ENCODE peak calls at places on chromosomes 6 and 20, in four cellular contexts. I, N, J and C are unnamed samples.

GRCh38 chr20:10671850-10672578 is 1.8 kb downstream of the JAG1 start:
- DNase-seq in I (peak), N (no peak), J (peak), C (peak)

GRCh38 chr6:163338671-163339405 is 75.7 kb upstream of the QKI start:
- DNase-seq in I (no peak), N (peak), J (peak), C (peak)

GRCh38 chr6:36839819-36840379 is 655 bp upstream of the CPNE5 start:
- DNase-seq in I (peak), N (no peak), J (no peak), C (no peak)

GRCh38 chr6:33633462-33634158 is 12.5 kb downstream of the ITPR3 start:
- DNase-seq in I (peak), N (peak), J (peak), C (peak)

GRCh38 chr6:66210964-66211363 is 503.9 kb upstream of the EYS start:
- DNase-seq in I (no peak), N (no peak), J (peak), C (no peak)

GRCh38 chr6:153702671-153703070 is 336.4 kb upstream of the OPRM1 start:
- DNase-seq in I (no peak), N (no peak), J (no peak), C (no peak)

GRCh38 chr20:59351148-59352040 is 51.0 kb downstream of the EDN3 start:
- DNase-seq in I (no peak), N (no peak), J (no peak), C (no peak)

GRCh38 chr6:5497896-5498578 is 236.7 kb downstream of the FARS2 start:
- DNase-seq in I (no peak), N (peak), J (peak), C (peak)

GRCh38 chr6:33907227-33907626 is 103.4 kb upstream of the MLN start:
- DNase-seq in I (no peak), N (no peak), J (no peak), C (no peak)

GRCh38 chr6:45000833-45001232 is 327.3 kb upstream of the RUNX2 start:
- DNase-seq in I (no peak), N (no peak), J (no peak), C (no peak)

GRCh38 chr6:150006961-150007464 is 18.3 kb downstream of the RAET1L start:
- DNase-seq in I (no peak), N (peak), J (no peak), C (peak)

GRCh38 chr6:113754291-113754690 is 102.9 kb upstream of the MARCKS start:
- DNase-seq in I (no peak), N (no peak), J (no peak), C (no peak)

GRCh38 chr20:48771542-48771941 is 56.3 kb downstream of the PREX1 start:
- DNase-seq in I (no peak), N (peak), J (peak), C (peak)

GRCh38 chr20:63494084-63494419 is 4.8 kb downstream of the EEF1A2 start:
- DNase-seq in I (no peak), N (no peak), J (no peak), C (no peak)

GRCh38 chr20:47764154-47764734 is 21.0 kb downstream of the SULF2 start:
- DNase-seq in I (no peak), N (no peak), J (no peak), C (no peak)

GRCh38 chr20:16647875-16648597 is 74.8 kb upstream of the KIF16B start:
- DNase-seq in I (no peak), N (no peak), J (no peak), C (no peak)

GRCh38 chr6:152267967-152268845 is 369.0 kb downstream of the SYNE1 start:
- DNase-seq in I (no peak), N (peak), J (peak), C (peak)

GRCh38 chr6:55678330-55679224 is 99.6 kb upstream of the HMGCLL1 start:
- DNase-seq in I (no peak), N (no peak), J (peak), C (no peak)

GRCh38 chr20:3677733-3678132 is 4.1 kb downstream of the ADAM33 start:
- DNase-seq in I (peak), N (peak), J (peak), C (no peak)

GRCh38 chr6:3164388-3164787 is 7.0 kb upstream of the TUBB2A start:
- DNase-seq in I (no peak), N (no peak), J (no peak), C (no peak)

GRCh38 chr6:5359413-5359812 is 98.1 kb downstream of the FARS2 start:
- DNase-seq in I (no peak), N (no peak), J (no peak), C (no peak)

GRCh38 chr6:25788305-25788922 is 33.9 kb downstream of the SLC17A4 start:
- DNase-seq in I (no peak), N (peak), J (peak), C (peak)

GRCh38 chr6:113595921-113596376 is 261.2 kb upstream of the MARCKS start:
- DNase-seq in I (no peak), N (peak), J (peak), C (peak)

GRCh38 chr6:5411414-5411813 is 150.1 kb downstream of the FARS2 start:
- DNase-seq in I (no peak), N (no peak), J (no peak), C (no peak)

GRCh38 chr6:97437087-97437486 is 154.1 kb upstream of the MMS22L start:
- DNase-seq in I (no peak), N (peak), J (peak), C (peak)

GRCh38 chr6:91185072-91185471 is 598.2 kb upstream of the MAP3K7 start:
- DNase-seq in I (no peak), N (no peak), J (no peak), C (no peak)

GRCh38 chr20:15060265-15061060 is 723.1 kb upstream of the FLRT3 start:
- DNase-seq in I (no peak), N (no peak), J (no peak), C (no peak)

GRCh38 chr6:165662671-165663282 is at the start of gene PDE10A:
- DNase-seq in I (no peak), N (peak), J (peak), C (peak)

GRCh38 chr6:153167026-153167891 is 36.2 kb upstream of the RGS17 start:
- DNase-seq in I (no peak), N (peak), J (peak), C (peak)

GRCh38 chr6:116283191-116283590 is 3.5 kb upstream of the TSPYL1 start:
- DNase-seq in I (no peak), N (no peak), J (no peak), C (no peak)

GRCh38 chr20:34123309-34123708 is 11.3 kb upstream of the EIF2S2 start:
- DNase-seq in I (no peak), N (no peak), J (no peak), C (no peak)

GRCh38 chr6:70222350-70222749 is 80.5 kb downstream of the COL9A1 start:
- DNase-seq in I (no peak), N (no peak), J (no peak), C (no peak)

GRCh38 chr20:46108435-46108841 is 9.7 kb upstream of the CD40 start:
- DNase-seq in I (no peak), N (no peak), J (no peak), C (no peak)

GRCh38 chr6:112253505-112253841 is 894 bp downstream of the LAMA4 start:
- DNase-seq in I (no peak), N (no peak), J (no peak), C (no peak)

GRCh38 chr6:37103169-37104039 is 66.5 kb upstream of the PIM1 start:
- DNase-seq in I (peak), N (peak), J (no peak), C (no peak)

DNA sequence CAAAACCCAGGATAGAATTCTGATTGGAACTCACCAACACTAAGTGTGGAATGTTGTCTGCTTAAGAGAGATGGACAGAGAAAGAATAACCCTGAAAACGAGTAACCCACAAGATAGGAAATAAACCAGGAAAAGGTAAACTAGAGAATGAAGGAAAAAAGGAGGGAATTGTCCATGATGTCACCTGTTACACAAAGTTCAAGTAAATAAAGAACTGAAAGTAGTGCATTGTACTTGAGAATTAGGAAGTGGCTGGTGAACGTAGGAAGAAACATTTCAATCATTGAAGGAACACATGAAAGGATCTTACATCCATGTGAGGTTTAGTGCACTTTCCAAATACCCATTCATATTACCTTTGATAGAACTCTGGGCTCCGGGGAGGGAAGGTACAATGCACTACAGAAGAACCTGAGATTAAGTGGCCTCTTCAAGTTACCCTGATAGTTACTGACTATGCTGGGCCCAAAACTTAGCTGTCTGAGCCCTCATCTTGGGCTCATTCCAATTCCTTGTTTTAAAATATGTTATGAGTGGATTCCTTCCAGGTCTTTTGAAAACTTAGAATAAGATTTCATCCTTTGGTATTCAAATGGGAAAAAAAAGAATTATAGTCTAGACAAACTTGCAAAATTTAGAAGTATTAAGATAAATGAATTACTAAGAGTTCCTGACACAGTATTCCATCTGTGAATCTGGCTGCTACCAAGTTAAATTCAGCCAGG is 1.1 kb upstream of the STX7 start:
- DNase-seq in I (no peak), N (no peak), J (no peak), C (peak)
- H3K4me3 ChIP-seq in I (peak), N (no peak), J (no peak), C (no peak)

DNA sequence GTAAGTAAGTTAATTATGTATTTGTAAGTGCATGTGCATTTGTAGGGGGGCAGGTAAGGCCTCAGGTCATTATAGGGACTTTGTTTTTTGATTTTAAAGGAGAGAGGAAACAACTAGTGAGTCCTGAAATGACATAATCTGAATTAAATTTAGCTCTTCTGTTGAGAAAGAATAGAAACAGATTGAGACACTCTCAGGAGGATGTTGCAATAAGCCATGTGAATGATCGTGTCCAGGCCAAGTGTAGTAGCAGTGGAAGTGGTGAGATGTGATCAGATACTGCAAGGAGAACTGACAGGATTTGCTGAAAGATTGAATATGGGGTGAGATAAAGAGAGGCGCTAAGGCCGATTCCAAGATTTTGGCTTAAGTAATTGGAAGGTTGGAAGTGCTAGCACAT is 2.6 kb upstream of the CENPW start:
- DNase-seq in I (no peak), N (peak), J (no peak), C (peak)
- TF ChIP-seq CTCF in I (no peak), N (no peak), J (no peak), C (no peak)

GRCh38 chr6:106704327-106704726 is 74.9 kb downstream of the QRSL1 start:
- DNase-seq in I (no peak), N (no peak), J (no peak), C (no peak)

GRCh38 chr6:106700581-106700980 is 71.2 kb downstream of the QRSL1 start:
- DNase-seq in I (no peak), N (no peak), J (no peak), C (no peak)

GRCh38 chr6:106705156-106705555 is 75.8 kb downstream of the QRSL1 start:
- DNase-seq in I (no peak), N (no peak), J (no peak), C (no peak)

GRCh38 chr6:106702451-106703110 is 73.2 kb downstream of the QRSL1 start:
- DNase-seq in I (no peak), N (no peak), J (no peak), C (no peak)

GRCh38 chr6:106702046-106702445 is 72.7 kb downstream of the QRSL1 start:
- DNase-seq in I (no peak), N (no peak), J (no peak), C (no peak)
- H3K4me3 ChIP-seq in I (no peak), N (no peak), J (no peak), C (no peak)

GRCh38 chr6:50608421-50608820 is 104.9 kb upstream of the TFAP2D start:
- DNase-seq in I (no peak), N (no peak), J (no peak), C (no peak)

DNA sequence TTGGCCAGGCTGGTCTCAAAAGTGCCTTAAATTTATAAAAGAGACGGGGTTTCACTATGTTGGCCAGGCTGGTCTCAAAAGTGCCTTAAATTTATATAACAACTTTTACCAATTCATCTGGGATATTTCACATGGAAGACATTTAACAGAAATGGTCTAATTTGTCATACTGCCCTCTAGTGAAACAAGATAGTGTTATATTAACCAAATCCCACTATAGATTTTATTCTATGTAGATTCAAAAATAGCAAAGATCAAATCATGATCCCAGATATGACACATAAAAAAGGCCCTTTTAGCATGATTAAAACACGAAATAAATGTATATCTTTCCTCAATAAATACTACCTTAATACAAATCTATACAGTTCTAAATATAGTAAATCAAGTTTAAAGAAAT is 102.8 kb upstream of the TFAP2D start:
- DNase-seq in I (no peak), N (no peak), J (no peak), C (no peak)
- TF ChIP-seq CTCF in I (no peak), N (no peak), J (no peak), C (no peak)

GRCh38 chr6:11987390-11987789 is 24.7 kb upstream of the HIVEP1 start:
- DNase-seq in I (no peak), N (no peak), J (no peak), C (no peak)

GRCh38 chr6:11994875-11995461 is 17.1 kb upstream of the HIVEP1 start:
- DNase-seq in I (no peak), N (no peak), J (no peak), C (no peak)

GRCh38 chr6:11996751-11997150 is 15.4 kb upstream of the HIVEP1 start:
- DNase-seq in I (no peak), N (no peak), J (no peak), C (no peak)

GRCh38 chr6:11989376-11989775 is 22.7 kb upstream of the HIVEP1 start:
- DNase-seq in I (no peak), N (peak), J (no peak), C (peak)

DNA sequence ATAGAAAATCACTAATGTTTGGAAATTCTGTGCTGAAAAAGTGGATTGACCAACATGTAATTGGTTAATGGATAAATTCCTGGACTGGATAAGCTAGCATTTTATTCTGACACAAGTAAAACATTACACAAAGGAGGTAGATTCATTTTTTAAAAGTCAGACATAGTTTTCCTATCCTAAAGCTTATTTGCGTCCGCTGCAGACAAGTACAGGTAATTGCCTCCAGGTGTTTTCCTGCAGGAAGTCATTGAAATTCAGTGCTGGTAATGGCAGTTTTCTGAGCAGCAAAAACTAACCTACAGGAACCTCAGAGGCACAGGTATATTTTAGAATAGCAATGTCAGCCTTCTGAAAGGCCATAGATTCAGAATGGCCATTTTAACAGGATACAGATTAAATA is 20.0 kb upstream of the HIVEP1 start:
- DNase-seq in I (no peak), N (no peak), J (no peak), C (no peak)
- H3K4me3 ChIP-seq in I (no peak), N (no peak), J (no peak), C (no peak)

DNA sequence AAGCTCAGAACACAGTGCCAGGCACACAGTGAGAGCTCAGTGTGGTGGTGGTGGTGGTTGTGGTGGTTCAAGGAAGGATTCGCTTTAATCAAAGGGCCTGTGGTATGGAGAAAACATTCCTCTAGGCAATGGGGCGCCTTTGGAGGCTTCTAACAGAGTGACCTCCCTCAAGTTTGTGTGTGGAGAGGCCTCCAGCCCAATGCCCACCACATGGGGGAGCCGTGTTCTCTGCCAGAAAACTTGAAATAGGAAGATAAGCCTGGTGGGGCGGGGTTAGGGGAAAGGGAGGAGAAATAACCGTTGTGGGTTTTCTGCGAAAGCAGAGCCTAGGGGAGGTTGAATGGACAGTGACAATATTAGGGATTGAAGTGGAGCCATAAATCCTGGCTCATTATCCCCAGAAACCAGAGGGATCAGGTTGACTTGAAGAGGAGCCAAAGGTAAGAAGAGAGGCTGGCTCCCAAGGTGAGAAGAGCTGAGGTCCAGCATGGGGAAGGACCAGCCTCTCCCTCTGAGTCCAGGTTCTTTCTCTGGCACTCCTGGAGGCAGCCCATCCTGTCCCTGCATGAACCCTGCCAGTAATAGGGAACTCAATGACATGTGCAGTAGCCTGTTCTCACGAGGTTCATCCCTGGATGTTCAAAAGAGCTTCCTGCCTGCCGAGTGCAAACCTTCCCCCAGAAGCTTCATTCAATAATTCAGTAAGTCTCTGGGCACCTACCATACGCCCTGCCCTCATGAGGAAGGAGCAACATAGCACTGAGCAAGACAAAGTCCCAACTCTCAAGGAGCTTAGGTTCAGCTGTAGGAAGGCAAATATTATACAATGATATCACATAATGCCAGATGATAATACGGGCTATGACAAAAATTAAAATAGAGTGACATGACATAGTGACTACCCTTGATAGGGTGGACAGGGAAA is 51.4 kb downstream of the TGM2 start:
- DNase-seq in I (no peak), N (no peak), J (no peak), C (no peak)
- TF ChIP-seq CTCF in I (no peak), N (peak), J (peak), C (no peak)

GRCh38 chr6:158849899-158850806 is 31.0 kb upstream of the EZR start:
- DNase-seq in I (no peak), N (peak), J (peak), C (peak)
- H3K4me3 ChIP-seq in I (no peak), N (no peak), J (no peak), C (peak)

DNA sequence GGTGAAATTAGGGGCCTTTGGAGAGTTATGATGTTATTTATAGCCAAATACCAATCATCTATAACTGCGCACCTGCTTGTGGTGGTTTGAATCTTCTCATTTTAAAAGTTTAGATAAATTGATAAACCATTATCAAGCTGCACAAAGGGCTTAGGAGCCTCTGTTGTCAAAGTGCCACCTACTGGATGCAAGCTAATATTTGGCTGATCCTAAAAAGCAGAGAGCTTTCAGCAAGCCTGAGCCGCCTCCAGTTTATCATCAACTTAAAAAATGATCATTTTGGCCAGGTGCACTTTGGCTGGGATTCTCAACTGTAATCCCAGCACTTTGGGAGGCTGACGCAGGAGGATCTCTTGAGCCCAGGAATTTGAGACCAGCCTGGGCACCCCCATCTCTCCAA is 58.5 kb upstream of the ATXN1 start:
- DNase-seq in I (no peak), N (peak), J (no peak), C (peak)
- TF ChIP-seq CTCF in I (no peak), N (peak), J (peak), C (peak)

GRCh38 chr6:158646023-158646888 is 1.7 kb upstream of the DYNLT1 start:
- DNase-seq in I (peak), N (no peak), J (no peak), C (no peak)
- H3K4me3 ChIP-seq in I (no peak), N (no peak), J (no peak), C (no peak)

GRCh38 chr20:31879143-31879987 is 8.9 kb downstream of the TTLL9 start:
- DNase-seq in I (peak), N (peak), J (peak), C (peak)
- TF ChIP-seq CTCF in I (no peak), N (no peak), J (peak), C (no peak)